ENCODE peak calls at places on chromosomes 2 and 18, in ten cellular contexts. X, Y, M, H, P, R, Q, J, O and T are unnamed samples.

GRCh38 chr2:160984426-160985077 is 175.7 kb upstream of the TANK start:
- DNase-seq in X (no peak), Y (no peak), M (no peak), H (no peak), P (no peak), R (no peak), Q (no peak), J (no peak), O (no peak), T (peak; percentile 44)

GRCh38 chr2:210445116-210445707 is 31.3 kb downstream of the LANCL1 start:
- DNase-seq in X (peak; percentile 18), Y (peak; percentile 48), M (peak; percentile 20), H (peak; percentile 6), P (no peak), R (no peak), Q (no peak), J (no peak), O (no peak), T (no peak)

GRCh38 chr2:124281556-124281955 is 256.5 kb downstream of the CNTNAP5 start:
- DNase-seq in X (no peak), Y (no peak), M (no peak), H (no peak), P (no peak), R (no peak), Q (no peak), J (no peak), O (no peak), T (peak; percentile 11)

GRCh38 chr2:143361346-143361745 is 232.1 kb downstream of the ARHGAP15 start:
- DNase-seq in X (no peak), Y (no peak), M (no peak), H (no peak), P (no peak), R (no peak), Q (no peak), J (no peak), O (no peak), T (no peak)

GRCh38 chr2:54471221-54471711 is 15.1 kb downstream of the SPTBN1 start:
- DNase-seq in X (peak; percentile 61), Y (peak; percentile 65), M (no peak), H (no peak), P (peak; percentile 86), R (peak; percentile 26), Q (no peak), J (no peak), O (peak; percentile 37), T (no peak)

GRCh38 chr18:22346342-22346967 is 71.3 kb downstream of the CTAGE1 start:
- DNase-seq in X (peak; percentile 59), Y (peak; percentile 69), M (no peak), H (no peak), P (peak; percentile 73), R (peak; percentile 46), Q (no peak), J (no peak), O (no peak), T (no peak)

GRCh38 chr18:26656401-26656943 is 108.1 kb upstream of the KCTD1 start:
- DNase-seq in X (no peak), Y (no peak), M (peak; percentile 56), H (no peak), P (no peak), R (no peak), Q (peak; percentile 70), J (peak; percentile 48), O (no peak), T (no peak)

GRCh38 chr2:100902833-100903405 is 83.0 kb downstream of the NPAS2 start:
- DNase-seq in X (peak; percentile 54), Y (peak; percentile 90), M (no peak), H (peak; percentile 85), P (peak; percentile 97), R (no peak), Q (no peak), J (no peak), O (peak; percentile 98), T (no peak)

GRCh38 chr2:238095143-238095542 is 5.0 kb upstream of the ESPNL start:
- DNase-seq in X (no peak), Y (no peak), M (no peak), H (no peak), P (no peak), R (no peak), Q (no peak), J (no peak), O (no peak), T (no peak)

GRCh38 chr18:8615397-8616025 is 6.3 kb downstream of the RAB12 start:
- DNase-seq in X (peak; percentile 66), Y (peak; percentile 95), M (no peak), H (no peak), P (peak; percentile 95), R (no peak), Q (no peak), J (no peak), O (peak; percentile 93), T (peak; percentile 68)

GRCh38 chr2:48306409-48307284 is 223.3 kb upstream of the STON1 start:
- DNase-seq in X (no peak), Y (peak; percentile 34), M (no peak), H (no peak), P (peak; percentile 29), R (no peak), Q (no peak), J (no peak), O (no peak), T (peak; percentile 47)

GRCh38 chr2:127105656-127106456 is 1.1 kb downstream of the BIN1 start:
- DNase-seq in X (peak; percentile 76), Y (peak; percentile 69), M (peak; percentile 73), H (no peak), P (peak; percentile 41), R (no peak), Q (peak; percentile 77), J (peak; percentile 59), O (no peak), T (no peak)

GRCh38 chr2:96869824-96870630 is at the start of gene SEMA4C:
- DNase-seq in X (peak; percentile 83), Y (peak; percentile 41), M (peak; percentile 80), H (no peak), P (no peak), R (peak; percentile 57), Q (peak; percentile 84), J (peak; percentile 70), O (no peak), T (no peak)

GRCh38 chr2:124209441-124209840 is 184.4 kb downstream of the CNTNAP5 start:
- DNase-seq in X (no peak), Y (no peak), M (no peak), H (no peak), P (no peak), R (no peak), Q (no peak), J (no peak), O (no peak), T (no peak)

GRCh38 chr2:222284466-222284865 is 14.3 kb downstream of the PAX3 start:
- DNase-seq in X (no peak), Y (no peak), M (no peak), H (no peak), P (no peak), R (no peak), Q (no peak), J (no peak), O (no peak), T (no peak)
- H3K36me3 ChIP-seq in X (no peaks in the 10 kb centered on the region), Y (no peaks in the 10 kb centered on the region), M (no peaks in the 10 kb centered on the region), H (no peaks in the 10 kb centered on the region), P (no peaks in the 10 kb centered on the region), R (no peaks in the 10 kb centered on the region), Q (no peaks in the 10 kb centered on the region), J (no peaks in the 10 kb centered on the region), O (no peaks in the 10 kb centered on the region), T (no peaks in the 10 kb centered on the region)

DNA sequence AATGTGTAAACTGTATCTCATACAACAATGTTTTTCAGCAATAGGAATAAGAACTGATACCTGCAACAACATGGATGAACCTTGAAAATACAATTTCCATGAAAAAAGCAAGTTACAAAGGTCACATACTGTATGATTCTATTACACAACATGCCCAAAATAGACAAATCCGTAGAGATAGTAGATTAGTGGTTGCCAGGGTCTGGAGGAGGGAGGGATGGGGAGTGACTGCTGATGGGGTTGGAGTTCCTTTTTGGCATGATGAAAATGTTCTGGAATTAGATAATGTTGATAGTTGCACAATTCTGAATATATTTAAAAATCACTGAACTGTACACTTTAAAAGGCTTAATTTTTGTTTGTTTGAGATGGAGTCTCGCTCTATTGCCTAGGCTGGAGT is 33.8 kb downstream of the UBXN4 start:
- DNase-seq in X (no peak), Y (peak; percentile 11), M (no peak), H (no peak), P (no peak), R (no peak), Q (no peak), J (no peak), O (no peak), T (no peak)
- H3K36me3 ChIP-seq in X (peaks cover 6% of the 10 kb centered on the region), Y (peaks cover 7% of the 10 kb centered on the region), M (peaks cover 32% of the 10 kb centered on the region), H (peaks cover 67% of the 10 kb centered on the region), P (peaks cover 48% of the 10 kb centered on the region), R (peaks cover 87% of the 10 kb centered on the region), Q (peaks cover 98% of the 10 kb centered on the region), J (peaks cover 98% of the 10 kb centered on the region), O (peaks cover 14% of the 10 kb centered on the region), T (peaks cover 9% of the 10 kb centered on the region)

DNA sequence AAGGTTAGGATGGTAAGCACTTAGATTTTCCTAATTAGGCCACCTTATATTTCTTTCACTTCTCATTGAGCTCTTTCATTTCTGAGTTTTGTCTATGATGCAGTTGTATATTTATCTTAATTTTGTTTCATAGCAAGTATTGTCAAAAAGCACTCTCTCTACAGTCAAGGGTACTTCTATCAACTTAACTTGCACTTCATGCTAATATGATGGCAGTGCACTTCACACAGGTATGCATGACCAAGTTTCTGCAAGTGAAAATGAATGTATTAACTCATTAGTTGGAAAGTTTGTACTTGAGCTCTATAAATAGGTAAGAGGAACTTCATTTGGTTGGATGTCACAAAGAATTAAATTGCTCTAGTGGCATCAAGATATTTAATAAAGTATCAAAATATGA is 51.5 kb upstream of the CDH19 start:
- DNase-seq in X (no peak), Y (no peak), M (no peak), H (no peak), P (no peak), R (no peak), Q (no peak), J (no peak), O (no peak), T (no peak)
- H3K36me3 ChIP-seq in X (no peaks in the 10 kb centered on the region), Y (no peaks in the 10 kb centered on the region), M (no peaks in the 10 kb centered on the region), H (no peaks in the 10 kb centered on the region), P (no peaks in the 10 kb centered on the region), R (no peaks in the 10 kb centered on the region), Q (no peaks in the 10 kb centered on the region), J (no peaks in the 10 kb centered on the region), O (no peaks in the 10 kb centered on the region), T (no peaks in the 10 kb centered on the region)

DNA sequence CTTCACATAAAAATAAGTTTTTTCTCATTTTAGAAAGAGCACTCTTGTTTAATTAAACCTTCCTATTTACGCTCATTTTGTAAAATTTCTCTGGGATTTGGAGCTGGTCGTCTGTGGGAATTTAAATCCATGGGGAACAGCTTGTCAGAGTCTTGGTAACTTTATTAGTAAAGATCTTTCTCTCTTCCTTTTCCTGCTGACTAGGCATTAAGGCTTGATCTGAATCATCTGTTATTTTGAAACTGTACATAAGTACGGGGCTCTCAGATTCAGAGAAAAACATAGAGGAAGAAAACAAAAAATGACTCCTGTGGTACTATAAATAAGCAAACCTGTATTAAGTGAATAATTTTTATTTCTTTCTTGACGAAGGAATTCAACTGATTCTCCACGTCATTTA is 150.2 kb downstream of the ST6GAL2 start:
- DNase-seq in X (no peak), Y (no peak), M (no peak), H (no peak), P (no peak), R (no peak), Q (no peak), J (no peak), O (no peak), T (no peak)
- H3K36me3 ChIP-seq in X (no peaks in the 10 kb centered on the region), Y (no peaks in the 10 kb centered on the region), M (no peaks in the 10 kb centered on the region), H (no peaks in the 10 kb centered on the region), P (no peaks in the 10 kb centered on the region), R (no peaks in the 10 kb centered on the region), Q (no peaks in the 10 kb centered on the region), J (no peaks in the 10 kb centered on the region), O (no peaks in the 10 kb centered on the region), T (no peaks in the 10 kb centered on the region)

GRCh38 chr2:202289394-202290204 is 24.0 kb downstream of the NOP58 start:
- DNase-seq in X (no peak), Y (no peak), M (no peak), H (no peak), P (no peak), R (no peak), Q (no peak), J (no peak), O (no peak), T (no peak)
- H3K36me3 ChIP-seq in X (peaks cover 6% of the 10 kb centered on the region), Y (peaks cover 16% of the 10 kb centered on the region), M (peaks cover 46% of the 10 kb centered on the region), H (peaks cover 77% of the 10 kb centered on the region), P (peaks cover 59% of the 10 kb centered on the region), R (peaks cover 84% of the 10 kb centered on the region), Q (peaks cover 99% of the 10 kb centered on the region), J (peaks cover 99% of the 10 kb centered on the region), O (peaks cover 14% of the 10 kb centered on the region), T (peaks cover 5% of the 10 kb centered on the region)